ENCODE peak calls at places on chromosomes 6 and 20, in nine cellular contexts. D is breast epithelium, J is cerebellum, B is T-helper 2 cell, O is Kasumi-1, T is AG04450, W is T-cell, A is omental fat pad, N is OCI-LY7. I is an unnamed sample.

GRCh38 chr20:43849496-43850197 is 65.0 kb upstream of the TOX2 start:
- DNase-seq in O (no peak), J (no peak), D (peak; percentile 60), W (no peak), B (no peak), N (no peak), A (no peak), T (peak; percentile 29), I (no peak)

GRCh38 chr20:62980970-62981369 is 25.8 kb downstream of the BHLHE23 start:
- DNase-seq in B (peak; percentile 53), N (peak; percentile 45), J (peak; percentile 40), W (peak; percentile 59), T (no peak), D (no peak), O (no peak), A (no peak), I (peak; percentile 86)

GRCh38 chr6:40325041-40325440 is 262.1 kb downstream of the LRFN2 start:
- DNase-seq in N (no peak), A (no peak), B (no peak), D (no peak), W (no peak), O (no peak), J (no peak), T (no peak), I (peak; percentile 69)

GRCh38 chr6:10269814-10270472 is 144.9 kb downstream of the TFAP2A start:
- DNase-seq in T (no peak), A (no peak), J (no peak), W (no peak), B (no peak), D (no peak), N (no peak), O (no peak), I (no peak)

GRCh38 chr6:41562633-41562975 is 16.4 kb downstream of the FOXP4 start:
- DNase-seq in T (no peak), W (no peak), O (no peak), B (no peak), J (no peak), N (no peak), D (no peak), A (no peak), I (no peak)

GRCh38 chr6:125787791-125788190 is 3.0 kb upstream of the NCOA7 start:
- DNase-seq in N (peak; percentile 43), T (no peak), A (no peak), O (peak; percentile 49), J (no peak), W (no peak), B (no peak), D (no peak), I (no peak)

GRCh38 chr6:89082439-89082838 is 1.9 kb downstream of the PNRC1 start:
- DNase-seq in B (no peak), D (no peak), A (no peak), W (no peak), T (no peak), O (peak; percentile 13), J (no peak), N (peak; percentile 38), I (no peak)

GRCh38 chr6:165776699-165777098 is 113.7 kb upstream of the PDE10A start:
- DNase-seq in B (no peak), D (no peak), J (no peak), T (no peak), O (no peak), W (no peak), N (no peak), A (no peak), I (no peak)

GRCh38 chr6:24802271-24803059 is 3.7 kb upstream of the ARMH2 start:
- DNase-seq in O (no peak), N (no peak), J (no peak), W (no peak), T (no peak), D (no peak), B (no peak), A (no peak), I (no peak)

GRCh38 chr6:83359638-83360037 is 71.2 kb downstream of the ME1 start:
- DNase-seq in J (no peak), B (no peak), A (no peak), D (no peak), N (no peak), O (no peak), W (no peak), T (no peak), I (no peak)

GRCh38 chr6:659716-660581 is 3.0 kb upstream of the HUS1B start:
- DNase-seq in W (no peak), O (no peak), D (no peak), T (no peak), A (no peak), B (no peak), N (no peak), J (no peak), I (no peak)

GRCh38 chr6:161139766-161140553 is 133.9 kb downstream of the AGPAT4 start:
- DNase-seq in W (no peak), O (no peak), J (no peak), B (no peak), A (no peak), D (no peak), T (no peak), N (no peak), I (no peak)

GRCh38 chr6:116665464-116665863 is 3.1 kb downstream of the ZUP1 start:
- DNase-seq in N (no peak), J (no peak), B (no peak), O (no peak), A (no peak), D (no peak), W (no peak), T (no peak), I (no peak)

GRCh38 chr6:38443750-38444149 is 196.0 kb downstream of the BTBD9 start:
- DNase-seq in B (no peak), N (no peak), T (no peak), W (no peak), A (no peak), J (no peak), D (no peak), O (no peak), I (no peak)

GRCh38 chr6:145903356-145904102 is 60.6 kb downstream of the SHPRH start:
- DNase-seq in N (no peak), D (no peak), B (no peak), W (no peak), O (no peak), J (peak; percentile 4), T (no peak), A (no peak), I (no peak)

I was measured in COR-L47.